ENCODE peak calls at places on chromosomes 16 and 17, in six cellular contexts. One of them, this sample, is unnamed.

GRCh38 chr17:40419559-40420331 is 2.0 kb upstream of the TOP2A start:
- DNase-seq in GM04503: no peak
- DNase-seq in heart right ventricle: no peak
- DNase-seq in mammary epithelial cell: no peak
- DNase-seq in iris pigment epithelial cell: no peak
- DNase-seq in posterior cingulate gyrus: no peak
- DNase-seq in this sample: no peak

GRCh38 chr17:30377574-30377973 is 1.2 kb upstream of the CPD start:
- DNase-seq in posterior cingulate gyrus: no peak
- DNase-seq in mammary epithelial cell: no peak
- DNase-seq in GM04503: no peak
- DNase-seq in iris pigment epithelial cell: peak; percentile 68
- DNase-seq in heart right ventricle: no peak
- DNase-seq in this sample: no peak

GRCh38 chr17:79082311-79083190 is 7.9 kb downstream of the ENGASE start:
- DNase-seq in heart right ventricle: peak; percentile 52
- DNase-seq in GM04503: no peak
- DNase-seq in posterior cingulate gyrus: peak; percentile 89
- DNase-seq in iris pigment epithelial cell: peak; percentile 25
- DNase-seq in mammary epithelial cell: no peak
- DNase-seq in this sample: peak; percentile 66

GRCh38 chr17:55351027-55351625 is 70.5 kb downstream of the MMD start:
- DNase-seq in iris pigment epithelial cell: no peak
- DNase-seq in mammary epithelial cell: no peak
- DNase-seq in posterior cingulate gyrus: no peak
- DNase-seq in GM04503: no peak
- DNase-seq in heart right ventricle: no peak
- DNase-seq in this sample: no peak

GRCh38 chr17:81898029-81898866 is 3.8 kb upstream of the NPB start:
- DNase-seq in posterior cingulate gyrus: no peak
- DNase-seq in mammary epithelial cell: no peak
- DNase-seq in iris pigment epithelial cell: peak; percentile 80
- DNase-seq in heart right ventricle: no peak
- DNase-seq in GM04503: peak; percentile 94
- DNase-seq in this sample: peak; percentile 68

GRCh38 chr16:22937169-22937568 is 123.2 kb downstream of the HS3ST2 start:
- DNase-seq in posterior cingulate gyrus: no peak
- DNase-seq in heart right ventricle: no peak
- DNase-seq in iris pigment epithelial cell: no peak
- DNase-seq in GM04503: no peak
- DNase-seq in mammary epithelial cell: peak; percentile 77
- DNase-seq in this sample: no peak

GRCh38 chr17:61687769-61688168 is 96.8 kb upstream of the NACA2 start:
- DNase-seq in heart right ventricle: no peak
- DNase-seq in posterior cingulate gyrus: no peak
- DNase-seq in mammary epithelial cell: no peak
- DNase-seq in iris pigment epithelial cell: no peak
- DNase-seq in GM04503: no peak
- DNase-seq in this sample: no peak

GRCh38 chr17:48998557-48999440 is 1.6 kb downstream of the IGF2BP1 start:
- DNase-seq in mammary epithelial cell: no peak
- DNase-seq in posterior cingulate gyrus: no peak
- DNase-seq in heart right ventricle: no peak
- DNase-seq in GM04503: no peak
- DNase-seq in iris pigment epithelial cell: peak; percentile 66
- DNase-seq in this sample: no peak

GRCh38 chr16:85613609-85614337 is 651 bp downstream of the GSE1 start:
- DNase-seq in mammary epithelial cell: no peak
- DNase-seq in iris pigment epithelial cell: peak; percentile 23
- DNase-seq in GM04503: no peak
- DNase-seq in posterior cingulate gyrus: no peak
- DNase-seq in heart right ventricle: peak; percentile 77
- DNase-seq in this sample: peak; percentile 33

GRCh38 chr17:76202516-76202915 is 37.8 kb downstream of the RNF157 start:
- DNase-seq in iris pigment epithelial cell: peak; percentile 10
- DNase-seq in GM04503: no peak
- DNase-seq in posterior cingulate gyrus: no peak
- DNase-seq in mammary epithelial cell: peak; percentile 72
- DNase-seq in heart right ventricle: no peak
- DNase-seq in this sample: peak; percentile 21

GRCh38 chr16:50721549-50722409 is 20.1 kb upstream of the CYLD start:
- DNase-seq in heart right ventricle: no peak
- DNase-seq in GM04503: no peak
- DNase-seq in posterior cingulate gyrus: no peak
- DNase-seq in mammary epithelial cell: peak; percentile 75
- DNase-seq in iris pigment epithelial cell: no peak
- DNase-seq in this sample: peak; percentile 31

GRCh38 chr17:13477180-13477611 is 124.5 kb downstream of the HS3ST3A1 start:
- DNase-seq in mammary epithelial cell: peak; percentile 17
- DNase-seq in GM04503: no peak
- DNase-seq in iris pigment epithelial cell: peak; percentile 86
- DNase-seq in posterior cingulate gyrus: no peak
- DNase-seq in heart right ventricle: no peak
- DNase-seq in this sample: no peak

GRCh38 chr17:40069751-40070643 is 7.2 kb downstream of the THRA start:
- DNase-seq in mammary epithelial cell: peak; percentile 24
- DNase-seq in posterior cingulate gyrus: peak; percentile 88
- DNase-seq in heart right ventricle: peak; percentile 31
- DNase-seq in GM04503: no peak
- DNase-seq in iris pigment epithelial cell: peak; percentile 66
- DNase-seq in this sample: peak; percentile 42

GRCh38 chr16:74691093-74691855 is 9.4 kb downstream of the MLKL start:
- DNase-seq in mammary epithelial cell: no peak
- DNase-seq in heart right ventricle: no peak
- DNase-seq in GM04503: no peak
- DNase-seq in iris pigment epithelial cell: peak; percentile 60
- DNase-seq in posterior cingulate gyrus: no peak
- DNase-seq in this sample: no peak

GRCh38 chr17:77807746-77808441 is 150.6 kb upstream of the TNRC6C start:
- DNase-seq in iris pigment epithelial cell: no peak
- DNase-seq in mammary epithelial cell: no peak
- DNase-seq in posterior cingulate gyrus: no peak
- DNase-seq in GM04503: no peak
- DNase-seq in heart right ventricle: no peak
- DNase-seq in this sample: no peak

GRCh38 chr17:38915639-38915995 is 9.8 kb upstream of the LASP1NB start:
- DNase-seq in GM04503: no peak
- DNase-seq in posterior cingulate gyrus: peak; percentile 72
- DNase-seq in mammary epithelial cell: no peak
- DNase-seq in iris pigment epithelial cell: no peak
- DNase-seq in heart right ventricle: no peak
- DNase-seq in this sample: no peak

This sample was measured in RWPE1.